ENCODE peak calls at places on chromosomes 5 and 9, in six cellular contexts. P is lower lobe of right lung, H is fibroblast of lung, J is lung, Q is GM23248, Y is tibial nerve. V is an unnamed sample.

GRCh38 chr5:64516216-64516615 is 10.4 kb downstream of the RGS7BP start:
- DNase-seq in P (no peak), H (no peak), J (no peak), Q (no peak), Y (no peak), V (no peak)

GRCh38 chr5:73564018-73564417 is 1.4 kb downstream of the ANKRA2 start:
- DNase-seq in P (no peak), H (no peak), J (no peak), Q (peak), Y (no peak), V (peak)

GRCh38 chr5:65867509-65868195 is 58.7 kb upstream of the ERBIN start:
- DNase-seq in P (no peak), H (peak), J (no peak), Q (no peak), Y (no peak), V (no peak)

GRCh38 chr5:139416651-139417050 is 12.8 kb upstream of the SPATA24 start:
- DNase-seq in P (no peak), H (no peak), J (no peak), Q (no peak), Y (no peak), V (no peak)

GRCh38 chr9:84751921-84752320 is 82.4 kb downstream of the NTRK2 start:
- DNase-seq in P (no peak), H (peak), J (no peak), Q (no peak), Y (no peak), V (no peak)

GRCh38 chr5:92909545-92909962 is 671.5 kb downstream of the NR2F1-AS1 start:
- DNase-seq in P (no peak), H (peak), J (no peak), Q (peak), Y (no peak), V (no peak)

GRCh38 chr5:144247131-144247530 is 76.5 kb downstream of the KCTD16 start:
- DNase-seq in P (no peak), H (no peak), J (no peak), Q (no peak), Y (no peak), V (no peak)

GRCh38 chr5:148651528-148651927 is 2.8 kb downstream of the HTR4 start:
- DNase-seq in P (no peak), H (no peak), J (no peak), Q (no peak), Y (no peak), V (no peak)

GRCh38 chr5:24535646-24536045 is 109.1 kb downstream of the CDH10 start:
- DNase-seq in P (no peak), H (no peak), J (no peak), Q (no peak), Y (no peak), V (no peak)

GRCh38 chr5:67065237-67065636 is 131.4 kb downstream of the CD180 start:
- DNase-seq in P (no peak), H (no peak), J (no peak), Q (no peak), Y (no peak), V (no peak)

GRCh38 chr9:102354041-102354440 is 615.6 kb upstream of the GRIN3A start:
- DNase-seq in P (no peak), H (no peak), J (no peak), Q (no peak), Y (no peak), V (no peak)

GRCh38 chr9:114286146-114286679 is 36.7 kb upstream of the ORM1 start:
- DNase-seq in P (peak), H (no peak), J (no peak), Q (no peak), Y (no peak), V (no peak)
- H3K4me3 ChIP-seq in P (no peak), H (no peak), J (no peak), Q (no peak), Y (no peak), V (no peak)

GRCh38 chr9:14345586-14346237 is 31.8 kb upstream of the NFIB start:
- DNase-seq in P (no peak), H (no peak), J (no peak), Q (no peak), Y (no peak), V (no peak)

GRCh38 chr9:14343236-14343947 is 29.5 kb upstream of the NFIB start:
- DNase-seq in P (no peak), H (no peak), J (no peak), Q (no peak), Y (no peak), V (no peak)

GRCh38 chr9:14346301-14346721 is 32.4 kb upstream of the NFIB start:
- DNase-seq in P (no peak), H (no peak), J (no peak), Q (no peak), Y (no peak), V (no peak)

GRCh38 chr9:14343948-14344547 is 30.1 kb upstream of the NFIB start:
- DNase-seq in P (no peak), H (no peak), J (no peak), Q (no peak), Y (no peak), V (no peak)

GRCh38 chr9:14344846-14345585 is 31.1 kb upstream of the NFIB start:
- DNase-seq in P (no peak), H (no peak), J (no peak), Q (no peak), Y (no peak), V (no peak)
- H3K4me3 ChIP-seq in P (no peak), H (no peak), J (no peak), Q (no peak), Y (no peak), V (no peak)

DNA sequence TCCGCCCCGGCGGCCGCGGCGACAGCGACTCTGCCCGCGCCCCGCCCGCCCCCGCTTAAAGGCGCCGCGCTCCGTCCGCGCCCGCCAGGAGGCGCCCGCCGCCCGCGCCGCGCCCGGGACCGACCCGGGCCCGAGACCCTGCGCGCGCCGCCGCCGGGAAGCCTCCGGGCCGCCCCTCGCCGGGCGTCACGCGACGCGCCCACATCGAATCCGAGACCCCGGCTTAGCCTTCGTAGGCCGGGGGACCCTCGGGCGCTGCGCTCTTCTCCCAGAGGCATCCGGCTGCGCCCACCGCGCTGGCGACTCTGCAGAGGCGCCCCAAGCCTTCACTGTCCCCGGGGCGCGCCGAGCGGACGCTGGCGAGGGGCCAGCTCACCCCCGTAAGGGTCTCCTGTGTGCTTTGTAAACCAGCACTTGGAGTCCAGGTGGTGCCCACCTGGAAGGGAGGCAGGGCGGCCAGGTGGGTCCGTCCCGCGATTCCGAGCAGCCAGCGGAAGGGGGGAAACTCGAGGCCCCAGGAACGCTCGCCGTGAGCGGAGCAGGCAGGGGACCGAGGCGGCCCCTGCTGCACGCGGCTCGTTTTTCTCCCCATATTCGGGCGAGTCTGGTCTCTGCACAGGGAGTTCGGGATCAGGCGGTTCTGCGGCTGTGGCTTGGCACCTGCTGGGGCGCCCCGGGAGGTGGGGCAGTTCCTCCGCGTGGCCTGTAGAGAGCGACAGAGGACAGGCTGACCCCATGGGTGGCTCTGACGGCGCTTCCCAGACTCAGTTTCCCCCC is 432 bp upstream of the ABCA2 start:
- DNase-seq in P (peak), H (no peak), J (no peak), Q (peak), Y (no peak), V (no peak)
- H3K4me3 ChIP-seq in P (peak), H (peak), J (no peak), Q (peak), Y (peak), V (peak)

GRCh38 chr9:78303377-78304062 is 6.6 kb downstream of the PSAT1 start:
- DNase-seq in P (no peak), H (no peak), J (no peak), Q (no peak), Y (no peak), V (no peak)
- H3K4me3 ChIP-seq in P (no peak), H (no peak), J (no peak), Q (no peak), Y (no peak), V (no peak)

GRCh38 chr5:150779397-150780179 is 1.0 kb downstream of the SMIM3 start:
- DNase-seq in P (no peak), H (peak), J (no peak), Q (peak), Y (no peak), V (peak)

GRCh38 chr5:150777685-150778084 is 872 bp upstream of the SMIM3 start:
- DNase-seq in P (no peak), H (no peak), J (no peak), Q (peak), Y (no peak), V (peak)

GRCh38 chr5:150778517-150779396 is at the start of gene SMIM3:
- DNase-seq in P (peak), H (peak), J (peak), Q (peak), Y (peak), V (peak)

GRCh38 chr5:150780180-150780692 is 1.7 kb downstream of the SMIM3 start:
- DNase-seq in P (no peak), H (peak), J (no peak), Q (peak), Y (no peak), V (peak)

DNA sequence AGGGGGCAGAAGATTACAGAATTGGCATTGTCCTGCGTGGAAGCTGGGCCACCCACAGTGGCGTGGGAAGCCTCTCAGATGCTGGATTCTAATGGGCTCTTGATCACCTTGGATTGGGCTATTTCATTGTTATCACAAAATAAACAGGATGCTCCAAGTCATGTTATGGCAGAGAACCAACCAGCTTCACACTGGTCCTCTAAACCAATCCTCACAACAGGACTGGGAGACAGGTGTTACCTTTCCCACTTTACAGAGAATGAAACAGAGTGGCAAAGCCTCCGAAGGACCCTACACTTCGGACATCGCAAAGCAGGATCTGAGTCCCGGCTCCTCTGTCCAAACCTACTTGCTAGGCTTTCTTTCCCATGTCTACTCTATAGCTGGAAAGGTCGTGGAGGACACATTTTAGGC is 447 bp upstream of the SMIM3 start:
- DNase-seq in P (no peak), H (peak), J (no peak), Q (peak), Y (no peak), V (peak)
- H3K4me3 ChIP-seq in P (peak), H (peak), J (peak), Q (peak), Y (peak), V (peak)

DNA sequence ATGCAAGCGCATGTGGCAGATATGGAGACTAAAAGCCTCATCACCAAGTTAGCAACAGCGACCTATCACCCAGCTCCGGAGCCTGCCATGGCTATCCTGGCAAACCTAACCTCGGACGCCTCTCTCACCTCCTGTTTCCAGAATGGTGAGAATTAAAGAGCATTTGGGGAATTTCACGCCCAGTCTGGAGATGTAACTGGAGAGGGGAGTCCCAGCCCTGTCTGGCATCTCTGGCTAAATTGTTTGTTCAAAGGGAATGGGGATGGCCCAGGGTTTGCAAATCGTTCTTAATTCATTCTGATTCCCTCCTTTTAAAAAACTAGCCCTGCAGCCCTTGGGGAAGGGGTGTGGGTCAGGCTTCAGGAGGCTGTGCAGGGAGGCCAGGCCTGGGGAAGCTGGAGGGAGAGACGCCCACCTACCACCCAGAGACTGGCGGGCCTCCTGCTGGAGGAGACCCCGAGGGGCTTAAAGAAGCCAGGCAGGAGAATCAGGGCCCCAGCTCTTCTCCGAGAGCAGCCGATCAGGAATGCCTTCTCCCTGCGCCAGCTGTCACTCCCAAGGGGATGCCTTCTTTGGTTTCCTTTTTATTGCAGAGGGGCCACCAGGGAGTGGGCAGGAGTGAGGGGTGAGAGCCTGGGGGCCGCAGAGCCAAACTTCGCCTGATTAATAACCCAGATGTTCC is 971 bp upstream of the COL5A1 start:
- DNase-seq in P (no peak), H (no peak), J (no peak), Q (no peak), Y (no peak), V (no peak)
- H3K4me3 ChIP-seq in P (peak), H (no peak), J (no peak), Q (peak), Y (peak), V (no peak)

DNA sequence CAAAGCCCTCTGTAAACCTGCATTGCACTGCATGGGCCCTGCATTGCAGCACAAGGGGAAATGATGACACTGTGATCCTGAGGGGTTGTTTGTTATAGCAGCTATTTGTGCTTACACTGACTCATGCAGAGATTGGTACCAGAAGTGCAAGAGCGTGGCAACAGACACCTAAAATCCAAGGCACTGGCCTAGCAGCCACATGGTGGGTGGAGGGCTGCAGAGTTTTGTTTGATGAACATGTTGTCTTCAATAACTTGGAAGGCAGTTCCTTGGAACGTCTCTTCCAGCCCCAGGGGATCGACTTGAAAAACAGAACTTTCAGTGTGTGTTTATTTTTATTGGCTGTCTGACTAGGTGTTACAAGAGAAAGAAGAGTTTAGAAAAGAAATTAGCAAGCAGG is 14.5 kb downstream of the FCN2 start:
- DNase-seq in P (peak), H (peak), J (no peak), Q (no peak), Y (peak), V (peak)
- H3K4me3 ChIP-seq in P (no peak), H (no peak), J (no peak), Q (no peak), Y (no peak), V (no peak)

GRCh38 chr5:10728679-10729078 is 32.4 kb downstream of the DAP start:
- DNase-seq in P (no peak), H (no peak), J (no peak), Q (no peak), Y (no peak), V (no peak)

GRCh38 chr5:10725636-10726035 is 35.4 kb downstream of the DAP start:
- DNase-seq in P (no peak), H (no peak), J (no peak), Q (no peak), Y (no peak), V (no peak)

GRCh38 chr5:10726179-10726912 is 34.7 kb downstream of the DAP start:
- DNase-seq in P (no peak), H (peak), J (no peak), Q (no peak), Y (no peak), V (peak)

GRCh38 chr5:10724799-10725507 is 36.1 kb downstream of the DAP start:
- DNase-seq in P (no peak), H (peak), J (no peak), Q (peak), Y (peak), V (peak)

GRCh38 chr5:10726913-10727517 is 34.0 kb downstream of the DAP start:
- DNase-seq in P (no peak), H (no peak), J (no peak), Q (no peak), Y (no peak), V (no peak)
- H3K4me3 ChIP-seq in P (no peak), H (no peak), J (no peak), Q (no peak), Y (no peak), V (no peak)

V was measured in fibroblast of mammary gland.